ENCODE peak calls at places on chromosome 21, in seven cellular contexts. G is mesenchymal stem cell, K is H9, U is IMR-90, P is H1, I is neuronal stem cell, M is trophoblast cell. F is an unnamed sample.

GRCh38 chr21:33587792-33588484 is 546 bp downstream of the DONSON start:
- DNase-seq in G (peak; percentile 52), K (peak; percentile 44), U (peak; percentile 20), P (no peak), I (peak; percentile 23), M (peak; percentile 41), F (peak; percentile 51)

GRCh38 chr21:24290151-24290833 is 1317.0 kb downstream of the MRPL39 start:
- DNase-seq in G (no peak), K (no peak), U (no peak), P (no peak), I (no peak), M (no peak), F (peak; percentile 5)

GRCh38 chr21:32426592-32427051 is 14.1 kb downstream of the EVA1C start:
- DNase-seq in G (no peak), K (no peak), U (peak; percentile 43), P (no peak), I (no peak), M (peak; percentile 26), F (no peak)

GRCh38 chr21:36706951-36707762 is 8.2 kb downstream of the SIM2 start:
- DNase-seq in G (no peak), K (peak; percentile 63), U (peak; percentile 37), P (peak; percentile 64), I (peak; percentile 64), M (no peak), F (peak; percentile 76)

GRCh38 chr21:24336491-24336890 is 1270.8 kb downstream of the MRPL39 start:
- DNase-seq in G (no peak), K (no peak), U (no peak), P (no peak), I (no peak), M (no peak), F (no peak)

GRCh38 chr21:23111070-23111605 is 2112.9 kb downstream of the NCAM2 start:
- DNase-seq in G (no peak), K (no peak), U (no peak), P (no peak), I (no peak), M (no peak), F (no peak)

GRCh38 chr21:14734191-14734590 is 188.1 kb upstream of the SAMSN1 start:
- DNase-seq in G (no peak), K (no peak), U (no peak), P (no peak), I (no peak), M (peak; percentile 26), F (no peak)

GRCh38 chr21:15355066-15355465 is 290.3 kb upstream of the NRIP1 start:
- DNase-seq in G (no peak), K (no peak), U (no peak), P (no peak), I (no peak), M (no peak), F (no peak)

GRCh38 chr21:43190544-43191340 is 21.9 kb downstream of the CRYAA start:
- DNase-seq in G (no peak), K (peak; percentile 27), U (no peak), P (no peak), I (no peak), M (no peak), F (no peak)

GRCh38 chr21:28975401-28975800 is 17.3 kb downstream of the LTN1 start:
- DNase-seq in G (peak; percentile 94), K (no peak), U (peak; percentile 45), P (no peak), I (no peak), M (peak; percentile 90), F (no peak)

GRCh38 chr21:24045775-24046215 is 1561.5 kb downstream of the MRPL39 start:
- DNase-seq in G (no peak), K (no peak), U (peak; percentile 99), P (peak; percentile 42), I (no peak), M (peak; percentile 3), F (peak; percentile 42)

GRCh38 chr21:44892536-44893277 is 19.2 kb upstream of the PTTG1IP start:
- DNase-seq in G (no peak), K (peak; percentile 72), U (peak; percentile 19), P (peak; percentile 93), I (peak; percentile 41), M (peak; percentile 66), F (peak; percentile 45)

GRCh38 chr21:43361493-43362296 is 65.2 kb downstream of the SIK1 start:
- DNase-seq in G (peak; percentile 35), K (no peak), U (peak; percentile 79), P (no peak), I (no peak), M (no peak), F (no peak)

GRCh38 chr21:36754241-36754881 is 55.4 kb downstream of the SIM2 start:
- DNase-seq in G (no peak), K (no peak), U (no peak), P (no peak), I (no peak), M (no peak), F (no peak)

GRCh38 chr21:42527489-42528158 is 14.0 kb downstream of the SLC37A1 start:
- DNase-seq in G (peak; percentile 12), K (no peak), U (no peak), P (no peak), I (no peak), M (peak; percentile 33), F (no peak)

GRCh38 chr21:35256468-35256988 is 207.4 kb upstream of the RUNX1 start:
- DNase-seq in G (peak; percentile 98), K (no peak), U (peak; percentile 100), P (no peak), I (peak; percentile 17), M (peak; percentile 85), F (peak; percentile 67)

GRCh38 chr21:35252831-35253230 is 203.7 kb upstream of the RUNX1 start:
- DNase-seq in G (no peak), K (no peak), U (peak; percentile 61), P (no peak), I (no peak), M (no peak), F (no peak)

GRCh38 chr21:35254006-35254751 is 205.1 kb upstream of the RUNX1 start:
- DNase-seq in G (peak; percentile 32), K (no peak), U (peak; percentile 87), P (no peak), I (no peak), M (peak; percentile 18), F (no peak)

GRCh38 chr21:35257413-35257812 is 208.3 kb upstream of the RUNX1 start:
- DNase-seq in G (peak; percentile 90), K (no peak), U (peak; percentile 96), P (no peak), I (no peak), M (peak; percentile 3), F (no peak)

DNA sequence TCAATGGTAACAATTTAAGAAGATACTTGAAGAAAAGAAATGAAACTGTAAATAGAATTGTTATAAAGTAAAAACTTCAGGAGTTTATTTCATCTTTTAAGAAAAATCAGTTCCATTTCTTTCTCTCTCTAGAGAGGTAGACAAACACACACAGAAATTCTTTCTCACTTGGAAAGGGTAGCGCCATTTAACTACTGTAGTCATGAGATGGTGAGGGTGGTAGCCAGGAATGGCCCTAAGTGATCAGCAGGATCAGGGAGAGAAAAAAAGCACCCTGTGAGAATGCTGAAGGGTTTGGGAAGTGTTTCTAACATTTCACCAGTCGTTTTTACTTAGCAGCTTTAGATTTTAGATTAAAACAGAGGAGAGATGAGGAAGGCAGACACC is 205.6 kb upstream of the RUNX1 start:
- DNase-seq in G (no peak), K (no peak), U (no peak), P (no peak), I (no peak), M (no peak), F (no peak)
- H3K79me1 ChIP-seq in G (no peaks in the 10 kb centered on the region), K (no peaks in the 10 kb centered on the region), U (no peaks in the 10 kb centered on the region), P (no peaks in the 10 kb centered on the region), I (no peaks in the 10 kb centered on the region), M (no peaks in the 10 kb centered on the region), F (no peaks in the 10 kb centered on the region)

GRCh38 chr21:37799193-37800121 is 116.8 kb downstream of the KCNJ6 start:
- DNase-seq in G (peak; percentile 40), K (no peak), U (peak; percentile 16), P (no peak), I (no peak), M (no peak), F (peak; percentile 14)

GRCh38 chr21:37800496-37801061 is 115.7 kb downstream of the KCNJ6 start:
- DNase-seq in G (peak; percentile 54), K (no peak), U (peak; percentile 25), P (no peak), I (no peak), M (no peak), F (peak; percentile 55)

GRCh38 chr21:37797403-37797802 is 118.9 kb downstream of the KCNJ6 start:
- DNase-seq in G (no peak), K (no peak), U (no peak), P (no peak), I (no peak), M (no peak), F (no peak)

GRCh38 chr21:37803076-37803475 is 113.2 kb downstream of the KCNJ6 start:
- DNase-seq in G (no peak), K (no peak), U (no peak), P (no peak), I (no peak), M (no peak), F (no peak)

DNA sequence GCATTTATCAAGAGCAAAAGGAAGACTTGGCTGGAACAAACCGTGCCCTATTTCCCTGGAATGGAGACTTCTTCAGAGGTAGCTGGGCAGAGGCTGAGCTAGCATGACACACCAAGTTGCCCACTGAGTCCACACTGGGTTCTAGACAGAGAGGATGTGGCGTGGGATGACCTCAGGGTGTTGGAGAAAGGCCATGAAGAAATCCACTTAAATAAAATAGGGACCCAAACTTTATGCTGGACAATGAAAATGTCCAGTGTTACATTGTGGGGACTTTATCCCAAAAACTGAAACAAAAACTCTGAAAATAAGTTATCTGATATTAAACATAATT is 116.2 kb downstream of the KCNJ6 start:
- DNase-seq in G (peak; percentile 49), K (no peak), U (no peak), P (no peak), I (no peak), M (no peak), F (no peak)
- H3K79me1 ChIP-seq in G (peaks cover 2% of the 10 kb centered on the region), K (no peaks in the 10 kb centered on the region), U (no peaks in the 10 kb centered on the region), P (no peaks in the 10 kb centered on the region), I (no peaks in the 10 kb centered on the region), M (no peaks in the 10 kb centered on the region), F (no peaks in the 10 kb centered on the region)

GRCh38 chr21:31283025-31283424 is 61.0 kb downstream of the TIAM1 start:
- DNase-seq in G (no peak), K (no peak), U (no peak), P (no peak), I (no peak), M (no peak), F (no peak)
- H3K79me1 ChIP-seq in G (peaks cover 2% of the 10 kb centered on the region), K (no peaks in the 10 kb centered on the region), U (no peaks in the 10 kb centered on the region), P (peaks cover 6% of the 10 kb centered on the region), I (no peaks in the 10 kb centered on the region), M (no peaks in the 10 kb centered on the region), F (peaks cover 5% of the 10 kb centered on the region)

GRCh38 chr21:17334478-17334877 is 178.4 kb upstream of the CXADR start:
- DNase-seq in G (no peak), K (no peak), U (no peak), P (no peak), I (no peak), M (no peak), F (no peak)
- H3K79me1 ChIP-seq in G (no peaks in the 10 kb centered on the region), K (no peaks in the 10 kb centered on the region), U (no peaks in the 10 kb centered on the region), P (no peaks in the 10 kb centered on the region), I (no peaks in the 10 kb centered on the region), M (no peaks in the 10 kb centered on the region), F (no peaks in the 10 kb centered on the region)

GRCh38 chr21:41483973-41484372 is 24.0 kb downstream of the TMPRSS2 start:
- DNase-seq in G (no peak), K (no peak), U (no peak), P (no peak), I (no peak), M (no peak), F (no peak)
- H3K79me1 ChIP-seq in G (no peaks in the 10 kb centered on the region), K (no peaks in the 10 kb centered on the region), U (no peaks in the 10 kb centered on the region), P (no peaks in the 10 kb centered on the region), I (no peaks in the 10 kb centered on the region), M (no peaks in the 10 kb centered on the region), F (no peaks in the 10 kb centered on the region)